ENCODE peak calls at places on chromosome 13, in eight cellular contexts. Y, U, E, C, S, V, Z and P are unnamed samples.

GRCh38 chr13:92967923-92968322 is 258.7 kb upstream of the GPC6 start:
- DNase-seq in Y (no peak), E (no peak), U (no peak), C (no peak), S (no peak), Z (no peak), V (no peak), P (no peak)

GRCh38 chr13:48994731-48995130 is 19.0 kb downstream of the FNDC3A start:
- DNase-seq in S (no peak), Y (no peak), U (no peak), V (no peak), E (no peak), Z (no peak), C (no peak), P (no peak)

GRCh38 chr13:100673831-100674362 is 698 bp downstream of the TMTC4 start:
- DNase-seq in E (peak), Z (peak), S (no peak), V (peak), C (no peak), U (peak), Y (peak), P (peak)

GRCh38 chr13:80265348-80265747 is 75.6 kb downstream of the SPRY2 start:
- DNase-seq in Y (no peak), Z (no peak), C (no peak), U (no peak), V (no peak), E (no peak), S (no peak), P (no peak)

GRCh38 chr13:43573361-43573740 is 213.4 kb downstream of the ENOX1 start:
- DNase-seq in U (no peak), Z (no peak), C (no peak), Y (no peak), S (no peak), E (no peak), V (no peak), P (no peak)

GRCh38 chr13:52906122-52906903 is 57.9 kb upstream of the PCDH8 start:
- DNase-seq in E (no peak), Z (no peak), Y (no peak), S (no peak), C (peak), V (no peak), U (no peak), P (no peak)

GRCh38 chr13:65892859-65893258 is 1337.3 kb downstream of the PCDH9 start:
- DNase-seq in U (no peak), E (no peak), C (no peak), S (no peak), Z (no peak), V (no peak), Y (no peak), P (no peak)

GRCh38 chr13:32893176-32893575 is 123.0 kb upstream of the KL start:
- DNase-seq in C (no peak), U (no peak), Z (no peak), E (no peak), S (no peak), V (no peak), Y (no peak), P (no peak)

GRCh38 chr13:48908381-48909087 is 67.2 kb upstream of the FNDC3A start:
- DNase-seq in S (no peak), Z (no peak), V (no peak), U (peak), Y (no peak), C (no peak), E (no peak), P (no peak)

GRCh38 chr13:30704596-30704995 is 30.7 kb upstream of the ALOX5AP start:
- DNase-seq in U (no peak), C (no peak), S (no peak), Y (no peak), Z (no peak), E (no peak), V (no peak), P (no peak)

GRCh38 chr13:22112956-22113750 is 442.3 kb downstream of the FGF9 start:
- DNase-seq in S (no peak), E (no peak), C (no peak), Z (no peak), V (no peak), Y (no peak), U (no peak), P (no peak)

GRCh38 chr13:108218044-108218974 is at the start of gene ABHD13:
- DNase-seq in E (peak), Z (peak), S (peak), C (peak), U (peak), V (peak), Y (peak), P (peak)

GRCh38 chr13:49346460-49346859 is 97.4 kb downstream of the CAB39L start:
- DNase-seq in S (no peak), Y (no peak), C (no peak), Z (no peak), V (no peak), U (no peak), E (no peak), P (no peak)

GRCh38 chr13:67390462-67391093 is 160.4 kb upstream of the PCDH9 start:
- DNase-seq in U (no peak), S (no peak), Y (no peak), C (no peak), V (no peak), E (no peak), Z (no peak), P (no peak)

GRCh38 chr13:73204916-73205315 is 146.1 kb downstream of the KLF5 start:
- DNase-seq in C (no peak), S (no peak), V (no peak), U (no peak), Y (no peak), E (no peak), Z (no peak), P (no peak)

GRCh38 chr13:76148926-76149325 is 512.8 kb downstream of the LMO7 start:
- DNase-seq in V (no peak), C (no peak), U (no peak), S (no peak), E (peak), Z (no peak), Y (no peak), P (no peak)

GRCh38 chr13:40464349-40464748 is 202.1 kb downstream of the FOXO1 start:
- DNase-seq in E (no peak), U (no peak), Y (no peak), C (no peak), S (no peak), V (no peak), Z (no peak), P (no peak)

GRCh38 chr13:24165746-24166145 is 5.2 kb downstream of the SPATA13 start:
- DNase-seq in U (no peak), V (no peak), Y (no peak), S (no peak), C (no peak), E (no peak), Z (no peak), P (no peak)

GRCh38 chr13:110109910-110110309 is 197.0 kb downstream of the COL4A1 start:
- DNase-seq in Z (no peak), V (no peak), S (no peak), U (peak), E (peak), Y (no peak), C (no peak), P (peak)

GRCh38 chr13:110107568-110108347 is 199.2 kb downstream of the COL4A1 start:
- DNase-seq in Y (no peak), V (no peak), C (peak), E (no peak), S (no peak), Z (no peak), U (peak), P (no peak)

GRCh38 chr13:110108348-110109139 is 198.4 kb downstream of the COL4A1 start:
- DNase-seq in V (peak), Z (no peak), U (peak), E (peak), C (peak), Y (peak), S (peak), P (peak)

GRCh38 chr13:110110783-110111182 is 196.2 kb downstream of the COL4A1 start:
- DNase-seq in V (no peak), Z (no peak), E (no peak), U (no peak), Y (no peak), S (no peak), C (no peak), P (no peak)

GRCh38 chr13:110109140-110109783 is 197.7 kb downstream of the COL4A1 start:
- DNase-seq in U (no peak), E (no peak), C (no peak), Z (no peak), V (no peak), Y (no peak), S (no peak), P (no peak)
- TF ChIP-seq CTCF in U (no peak), E (no peak), C (no peak), Z (no peak), V (no peak), Y (no peak), S (no peak), P (no peak)

DNA sequence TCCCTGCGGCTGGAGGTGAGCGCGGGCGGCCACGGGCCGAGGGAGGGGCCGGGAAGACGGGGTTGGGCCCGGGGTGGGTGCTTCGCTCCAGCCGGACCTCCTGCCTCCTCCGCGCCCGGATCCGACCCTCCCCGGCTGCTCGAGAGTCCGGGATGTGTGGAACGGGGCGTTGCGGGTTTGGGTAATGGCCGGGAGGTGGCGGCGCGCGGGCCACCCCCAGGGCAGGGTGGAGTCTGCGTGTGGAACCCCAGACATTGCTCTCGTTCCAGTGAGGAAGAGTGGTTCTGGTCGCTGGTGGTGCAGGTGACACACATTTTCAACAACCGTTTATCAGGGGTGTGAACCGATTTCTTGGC is 38.8 kb downstream of the ARHGEF7 start:
- DNase-seq in U (peak), E (no peak), S (no peak), Z (peak), V (peak), Y (peak), C (no peak), P (no peak)
- TF ChIP-seq CTCF in U (peak), E (peak), S (no peak), Z (peak), V (no peak), Y (peak), C (no peak), P (no peak)

GRCh38 chr13:27170221-27170520 is 1.4 kb downstream of the USP12 start:
- DNase-seq in Y (no peak), V (no peak), S (no peak), U (no peak), E (no peak), C (no peak), Z (peak), P (no peak)
- TF ChIP-seq CTCF in Y (no peak), V (peak), S (no peak), U (no peak), E (no peak), C (no peak), Z (no peak), P (no peak)

GRCh38 chr13:27620377-27621115 is at the start of gene LNX2:
- DNase-seq in C (peak), Z (peak), V (peak), S (peak), Y (peak), U (peak), E (peak), P (peak)

GRCh38 chr13:27622881-27623280 is 1.2 kb downstream of the POLR1D start:
- DNase-seq in U (no peak), V (no peak), C (no peak), S (no peak), Y (no peak), E (no peak), Z (no peak), P (no peak)

GRCh38 chr13:27621366-27622101 is at the start of gene POLR1D:
- DNase-seq in Z (peak), V (peak), Y (peak), S (peak), E (no peak), U (peak), C (peak), P (peak)

GRCh38 chr13:27621116-27621365 is 651 bp upstream of the POLR1D start:
- DNase-seq in Z (no peak), E (no peak), C (no peak), S (no peak), V (no peak), Y (no peak), U (no peak), P (no peak)

GRCh38 chr13:27622102-27622820 is 569 bp downstream of the POLR1D start:
- DNase-seq in C (no peak), U (peak), Z (peak), V (no peak), Y (no peak), S (no peak), E (no peak), P (no peak)
- TF ChIP-seq CTCF in C (no peak), U (peak), Z (no peak), V (peak), Y (no peak), S (peak), E (peak), P (no peak)

DNA sequence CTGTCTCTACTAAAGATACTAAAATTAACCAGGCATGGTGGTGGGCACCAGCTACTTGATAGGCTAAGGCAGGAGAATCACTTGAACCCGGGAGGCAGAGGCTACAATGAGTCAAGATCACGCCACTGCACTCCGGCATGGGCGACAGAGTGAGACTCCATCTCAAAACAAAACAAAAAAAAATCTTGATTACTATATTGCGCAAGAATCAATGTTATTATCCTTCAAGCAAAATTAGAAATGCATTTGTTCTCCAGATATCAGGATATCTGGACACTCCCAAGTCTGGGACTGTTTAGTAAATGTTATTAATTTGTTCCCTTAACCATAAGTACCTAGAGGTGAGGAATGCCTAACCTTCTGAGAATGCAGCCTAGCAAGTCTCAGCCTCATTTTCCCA is 992.2 kb upstream of the PCDH20 start:
- DNase-seq in Z (no peak), V (no peak), U (no peak), Y (no peak), S (no peak), E (no peak), C (no peak), P (no peak)
- TF ChIP-seq CTCF in Z (no peak), V (no peak), U (no peak), Y (no peak), S (no peak), E (no peak), C (no peak), P (no peak)

GRCh38 chr13:106804996-106805395 is 237.1 kb upstream of the ARGLU1 start:
- DNase-seq in C (no peak), U (no peak), Y (no peak), E (no peak), V (no peak), Z (no peak), S (no peak), P (no peak)

GRCh38 chr13:106815545-106815944 is 247.6 kb upstream of the ARGLU1 start:
- DNase-seq in C (peak), V (no peak), Y (no peak), E (no peak), U (no peak), Z (no peak), S (no peak), P (no peak)

GRCh38 chr13:106814389-106814903 is 246.5 kb upstream of the ARGLU1 start:
- DNase-seq in U (no peak), Z (no peak), Y (no peak), S (no peak), V (no peak), E (no peak), C (no peak), P (no peak)

GRCh38 chr13:106810069-106810468 is 242.1 kb upstream of the ARGLU1 start:
- DNase-seq in Y (no peak), V (no peak), U (no peak), S (no peak), Z (no peak), C (no peak), E (no peak), P (no peak)
- TF ChIP-seq CTCF in Y (no peak), V (no peak), U (no peak), S (no peak), Z (no peak), C (no peak), E (no peak), P (no peak)

GRCh38 chr13:71483733-71484132 is 383.3 kb downstream of the DACH1 start:
- DNase-seq in V (no peak), Y (no peak), E (no peak), C (no peak), S (no peak), U (no peak), Z (no peak), P (no peak)

DNA sequence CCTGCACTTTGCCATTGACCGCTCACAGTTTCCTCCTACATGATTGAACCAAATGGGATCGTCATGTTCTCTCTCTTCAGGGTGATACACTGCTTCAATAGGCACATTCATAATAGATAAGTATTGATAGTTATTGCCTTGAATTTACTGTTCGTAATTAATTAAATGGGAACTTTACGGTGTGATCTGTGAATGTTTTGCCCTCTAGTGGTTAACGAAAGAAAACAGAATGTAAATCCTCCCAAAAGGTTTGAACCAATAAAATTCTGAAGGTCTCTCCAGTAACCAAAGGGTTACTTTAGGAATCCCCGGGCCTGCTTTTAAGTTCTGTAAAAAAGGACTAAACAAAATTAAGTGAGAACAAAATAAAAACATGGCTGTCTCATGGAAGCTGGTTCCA is 389.3 kb downstream of the DACH1 start:
- DNase-seq in C (no peak), E (no peak), U (no peak), V (no peak), Y (no peak), Z (peak), S (no peak), P (no peak)
- TF ChIP-seq CTCF in C (peak), E (peak), U (no peak), V (no peak), Y (peak), Z (peak), S (peak), P (no peak)

DNA sequence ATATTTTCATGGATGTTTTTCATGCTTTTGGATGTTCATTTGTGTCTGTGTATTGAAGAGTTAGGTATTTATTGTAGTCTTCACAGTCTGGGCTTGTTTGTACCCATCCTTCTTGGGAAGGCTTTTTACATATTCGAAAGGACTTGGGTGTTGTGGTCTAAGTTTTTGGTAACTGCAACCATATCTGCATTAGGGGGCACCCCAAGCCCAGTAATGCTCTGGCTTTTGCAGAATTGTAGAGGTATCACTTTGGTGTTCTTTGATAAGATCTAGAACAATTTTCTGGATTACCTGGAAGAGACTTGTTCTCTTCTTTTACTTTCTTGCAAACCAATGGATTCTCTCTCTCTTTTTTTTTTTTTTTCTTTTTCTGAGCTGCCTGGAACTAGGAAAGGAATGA is 581.3 kb downstream of the DACH1 start:
- DNase-seq in V (no peak), S (no peak), U (no peak), Z (no peak), C (no peak), Y (no peak), E (no peak), P (no peak)
- TF ChIP-seq CTCF in V (no peak), S (no peak), U (no peak), Z (peak), C (no peak), Y (peak), E (no peak), P (no peak)

DNA sequence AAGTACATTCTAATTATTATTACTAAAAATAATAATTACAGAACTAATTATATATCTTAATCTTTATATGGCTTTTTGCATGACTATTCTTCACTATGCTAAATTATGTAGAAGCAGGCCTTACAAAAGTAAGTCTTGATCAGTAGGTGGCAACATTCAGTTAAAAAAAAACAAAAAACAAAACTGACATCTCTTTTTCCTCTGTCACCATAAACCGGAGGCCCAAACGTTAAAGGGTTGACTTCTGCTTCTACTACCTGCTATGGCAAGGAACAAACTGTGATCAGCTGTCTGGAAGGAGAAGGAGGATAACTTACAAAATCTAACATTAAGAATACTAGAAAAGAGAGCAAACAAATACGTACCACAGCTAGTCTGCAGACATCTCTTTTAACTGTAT is 1525.6 kb downstream of the SLITRK1 start:
- DNase-seq in S (no peak), U (no peak), C (no peak), Y (no peak), E (no peak), V (no peak), Z (no peak), P (no peak)
- TF ChIP-seq CTCF in S (no peak), U (no peak), C (no peak), Y (no peak), E (no peak), V (no peak), Z (peak), P (no peak)

GRCh38 chr13:45582533-45583076 is 32.9 kb downstream of the ERICH6B start:
- DNase-seq in S (no peak), V (no peak), Z (no peak), E (no peak), C (no peak), Y (no peak), U (no peak), P (no peak)

GRCh38 chr13:45587897-45588296 is 27.6 kb downstream of the ERICH6B start:
- DNase-seq in Z (no peak), Y (no peak), U (no peak), V (no peak), S (no peak), C (no peak), E (no peak), P (no peak)

GRCh38 chr13:45584816-45585215 is 30.7 kb downstream of the ERICH6B start:
- DNase-seq in Y (no peak), U (peak), V (no peak), Z (no peak), E (no peak), C (no peak), S (no peak), P (no peak)
- TF ChIP-seq CTCF in Y (no peak), U (no peak), V (no peak), Z (no peak), E (peak), C (no peak), S (peak), P (no peak)